ENCODE peak calls at places on chromosomes 7 and 10, in five cellular contexts. O is memory B cell, Z is hypothalamus, P is mesothelial cell of epicardium, B is glomerular endothelial cell. S is an unnamed sample.

GRCh38 chr7:150568714-150569113 is 1.5 kb downstream of the GIMAP4 start:
- DNase-seq in O (no peak), Z (no peak), P (no peak), B (no peak), S (no peak)

GRCh38 chr7:55477781-55478374 is 94.4 kb downstream of the VOPP1 start:
- DNase-seq in O (no peak), Z (no peak), P (no peak), B (no peak), S (peak)

GRCh38 chr7:134792968-134793367 is 13.5 kb downstream of the CALD1 start:
- DNase-seq in O (no peak), Z (no peak), P (no peak), B (no peak), S (no peak)

GRCh38 chr10:93071674-93072224 is 1.9 kb upstream of the CYP26A1 start:
- DNase-seq in O (no peak), Z (no peak), P (no peak), B (no peak), S (no peak)

GRCh38 chr7:151223728-151224127 is 3.3 kb downstream of the ABCF2 start:
- DNase-seq in O (no peak), Z (no peak), P (no peak), B (no peak), S (no peak)

GRCh38 chr10:125006921-125007391 is 65.0 kb downstream of the ZRANB1 start:
- DNase-seq in O (no peak), Z (no peak), P (no peak), B (no peak), S (no peak)

GRCh38 chr7:77529279-77529678 is 7.8 kb upstream of the PTPN12 start:
- DNase-seq in O (no peak), Z (no peak), P (no peak), B (no peak), S (no peak)

GRCh38 chr7:94374231-94374630 is 20.5 kb upstream of the COL1A2 start:
- DNase-seq in O (no peak), Z (no peak), P (peak), B (peak), S (peak)

GRCh38 chr10:108404155-108404554 is 1239.6 kb upstream of the SORCS1 start:
- DNase-seq in O (no peak), Z (no peak), P (no peak), B (no peak), S (no peak)

GRCh38 chr7:108114117-108114841 is 15.9 kb downstream of the LAMB4 start:
- DNase-seq in O (peak), Z (no peak), P (no peak), B (no peak), S (no peak)

GRCh38 chr7:75905785-75906604 is 9.0 kb upstream of the POR start:
- DNase-seq in O (no peak), Z (peak), P (no peak), B (no peak), S (peak)

GRCh38 chr7:156751319-156751718 is 110.7 kb downstream of the RNF32 start:
- DNase-seq in O (no peak), Z (no peak), P (no peak), B (peak), S (no peak)

GRCh38 chr10:69714572-69714971 is 84.5 kb downstream of the FAM241B start:
- DNase-seq in O (no peak), Z (no peak), P (no peak), B (no peak), S (no peak)

GRCh38 chr10:28587270-28587969 is 54.5 kb downstream of the WAC start:
- DNase-seq in O (no peak), Z (no peak), P (no peak), B (no peak), S (no peak)

GRCh38 chr10:101485681-101486554 is 102.1 kb downstream of the POLL start:
- DNase-seq in O (no peak), Z (no peak), P (no peak), B (no peak), S (no peak)

GRCh38 chr7:12494354-12495024 is 76.0 kb upstream of the SCIN start:
- DNase-seq in O (no peak), Z (no peak), P (no peak), B (no peak), S (no peak)

GRCh38 chr10:89427629-89428028 is 13.3 kb downstream of the IFIT5 start:
- DNase-seq in O (no peak), Z (no peak), P (no peak), B (no peak), S (no peak)

GRCh38 chr10:110597476-110597875 is 30.0 kb downstream of the SMC3 start:
- DNase-seq in O (no peak), Z (no peak), P (no peak), B (no peak), S (no peak)

GRCh38 chr10:62652114-62652513 is 152.4 kb upstream of the ADO start:
- DNase-seq in O (no peak), Z (no peak), P (no peak), B (no peak), S (no peak)

GRCh38 chr7:7554647-7555575 is 11.8 kb upstream of the MIOS start:
- DNase-seq in O (no peak), Z (no peak), P (no peak), B (no peak), S (no peak)

GRCh38 chr7:140810830-140811556 is 113.7 kb downstream of the BRAF start:
- DNase-seq in O (peak), Z (no peak), P (no peak), B (peak), S (peak)

GRCh38 chr10:33139191-33139646 is 181.2 kb upstream of the ITGB1 start:
- DNase-seq in O (no peak), Z (no peak), P (no peak), B (no peak), S (no peak)

GRCh38 chr10:68795886-68796532 is 31.3 kb upstream of the STOX1 start:
- DNase-seq in O (no peak), Z (no peak), P (no peak), B (no peak), S (no peak)

GRCh38 chr7:24820730-24821044 is 63.4 kb upstream of the GSDME start:
- DNase-seq in O (no peak), Z (no peak), P (no peak), B (no peak), S (peak)

GRCh38 chr7:37770813-37771212 is 77.6 kb upstream of the NME8 start:
- DNase-seq in O (no peak), Z (no peak), P (no peak), B (no peak), S (no peak)

GRCh38 chr7:117673839-117674238 is 194.0 kb downstream of the CFTR start:
- DNase-seq in O (no peak), Z (no peak), P (no peak), B (peak), S (peak)

S was measured in HTR-8/SVneo.